ENCODE peak calls at places on chromosome 20, in four cellular contexts. One of them, this sample, is unnamed.
A peak's percentile ranks its signal among the peaks of the same experiment; 100 is the strongest.

GRCh38 chr20:3560162-3560561 is 89.3 kb downstream of the ATRN start:
- DNase-seq in omental fat pad: no peak
- DNase-seq in activated CD4-positive, alpha-beta T cell treated with anti-CD3 and anti-CD28 coated beads, Interleukin-2, amount 50 U/mL, for 1 hour: no peak
- DNase-seq in NCI-H345: no peak
- DNase-seq in this sample: no peak

GRCh38 chr20:24379116-24379927 is 90.1 kb upstream of the SYNDIG1 start:
- DNase-seq in omental fat pad: no peak
- DNase-seq in activated CD4-positive, alpha-beta T cell treated with anti-CD3 and anti-CD28 coated beads, Interleukin-2, amount 50 U/mL, for 1 hour: no peak
- DNase-seq in NCI-H345: no peak
- DNase-seq in this sample: peak; percentile 42

GRCh38 chr20:35463455-35464300 is 8.3 kb downstream of the CEP250 start:
- DNase-seq in omental fat pad: no peak
- DNase-seq in activated CD4-positive, alpha-beta T cell treated with anti-CD3 and anti-CD28 coated beads, Interleukin-2, amount 50 U/mL, for 1 hour: peak; percentile 38
- DNase-seq in NCI-H345: peak; percentile 77
- DNase-seq in this sample: no peak

GRCh38 chr20:25090492-25091429 is 8.8 kb upstream of the VSX1 start:
- DNase-seq in omental fat pad: no peak
- DNase-seq in activated CD4-positive, alpha-beta T cell treated with anti-CD3 and anti-CD28 coated beads, Interleukin-2, amount 50 U/mL, for 1 hour: peak; percentile 50
- DNase-seq in NCI-H345: peak; percentile 93
- DNase-seq in this sample: no peak

GRCh38 chr20:5548112-5548511 is 202.1 kb upstream of the SHLD1 start:
- DNase-seq in omental fat pad: no peak
- DNase-seq in activated CD4-positive, alpha-beta T cell treated with anti-CD3 and anti-CD28 coated beads, Interleukin-2, amount 50 U/mL, for 1 hour: no peak
- DNase-seq in NCI-H345: no peak
- DNase-seq in this sample: no peak

GRCh38 chr20:18506744-18507143 is 996 bp upstream of the SEC23B start:
- DNase-seq in omental fat pad: no peak
- DNase-seq in activated CD4-positive, alpha-beta T cell treated with anti-CD3 and anti-CD28 coated beads, Interleukin-2, amount 50 U/mL, for 1 hour: peak; percentile 8
- DNase-seq in NCI-H345: no peak
- DNase-seq in this sample: no peak

GRCh38 chr20:658731-659291 is 5.8 kb upstream of the SRXN1 start:
- DNase-seq in omental fat pad: no peak
- DNase-seq in activated CD4-positive, alpha-beta T cell treated with anti-CD3 and anti-CD28 coated beads, Interleukin-2, amount 50 U/mL, for 1 hour: no peak
- DNase-seq in NCI-H345: no peak
- DNase-seq in this sample: no peak

GRCh38 chr20:3473944-3474343 is 3.1 kb downstream of the ATRN start:
- DNase-seq in omental fat pad: no peak
- DNase-seq in activated CD4-positive, alpha-beta T cell treated with anti-CD3 and anti-CD28 coated beads, Interleukin-2, amount 50 U/mL, for 1 hour: no peak
- DNase-seq in NCI-H345: peak; percentile 47
- DNase-seq in this sample: no peak

GRCh38 chr20:30912006-30912660 is 345.3 kb upstream of the DEFB115 start:
- DNase-seq in omental fat pad: no peak
- DNase-seq in activated CD4-positive, alpha-beta T cell treated with anti-CD3 and anti-CD28 coated beads, Interleukin-2, amount 50 U/mL, for 1 hour: no peak
- DNase-seq in NCI-H345: no peak
- DNase-seq in this sample: no peak

GRCh38 chr20:39039261-39039660 is 77.1 kb downstream of the DHX35 start:
- DNase-seq in omental fat pad: no peak
- DNase-seq in activated CD4-positive, alpha-beta T cell treated with anti-CD3 and anti-CD28 coated beads, Interleukin-2, amount 50 U/mL, for 1 hour: no peak
- DNase-seq in NCI-H345: no peak
- DNase-seq in this sample: no peak

GRCh38 chr20:31605902-31606677 is 1.0 kb downstream of the ID1 start:
- DNase-seq in omental fat pad: no peak
- DNase-seq in activated CD4-positive, alpha-beta T cell treated with anti-CD3 and anti-CD28 coated beads, Interleukin-2, amount 50 U/mL, for 1 hour: peak; percentile 16
- DNase-seq in NCI-H345: peak; percentile 47
- DNase-seq in this sample: no peak

GRCh38 chr20:33803921-33804337 is 7.2 kb upstream of the CHMP4B start:
- DNase-seq in omental fat pad: no peak
- DNase-seq in activated CD4-positive, alpha-beta T cell treated with anti-CD3 and anti-CD28 coated beads, Interleukin-2, amount 50 U/mL, for 1 hour: no peak
- DNase-seq in NCI-H345: no peak
- DNase-seq in this sample: no peak

GRCh38 chr20:37941332-37941731 is 38.4 kb downstream of the VSTM2L start:
- DNase-seq in omental fat pad: peak; percentile 4
- DNase-seq in activated CD4-positive, alpha-beta T cell treated with anti-CD3 and anti-CD28 coated beads, Interleukin-2, amount 50 U/mL, for 1 hour: no peak
- DNase-seq in NCI-H345: no peak
- DNase-seq in this sample: no peak

GRCh38 chr20:20955837-20956236 is 150.3 kb downstream of the LINC00237 start:
- DNase-seq in omental fat pad: no peak
- DNase-seq in activated CD4-positive, alpha-beta T cell treated with anti-CD3 and anti-CD28 coated beads, Interleukin-2, amount 50 U/mL, for 1 hour: no peak
- DNase-seq in NCI-H345: no peak
- DNase-seq in this sample: no peak